ENCODE peak calls at places on chromosomes 7 and 10, in nine cellular contexts. One of them, this sample, is unnamed. For H3K27me3, the result is how much of the 10 kb centered on the place peaks cover.

GRCh38 chr7:5206686-5207085 is 16.7 kb downstream of the WIPI2 start:
- DNase-seq in spleen: peak
- DNase-seq in upper lobe of left lung: no peak
- DNase-seq in H1: no peak
- DNase-seq in HCT116: no peak
- DNase-seq in HepG2: no peak
- DNase-seq in breast epithelium: no peak
- DNase-seq in prostate gland: no peak
- DNase-seq in endothelial cell of umbilical vein: no peak
- DNase-seq in this sample: no peak

GRCh38 chr10:102796407-102797176 is 40.6 kb downstream of the CYP17A1 start:
- DNase-seq in spleen: peak
- DNase-seq in upper lobe of left lung: peak
- DNase-seq in H1: no peak
- DNase-seq in HCT116: no peak
- DNase-seq in HepG2: no peak
- DNase-seq in breast epithelium: peak
- DNase-seq in prostate gland: peak
- DNase-seq in endothelial cell of umbilical vein: peak
- DNase-seq in this sample: peak

GRCh38 chr7:13839063-13839462 is 150.4 kb downstream of the ETV1 start:
- DNase-seq in spleen: no peak
- DNase-seq in upper lobe of left lung: no peak
- DNase-seq in H1: no peak
- DNase-seq in HCT116: no peak
- DNase-seq in HepG2: no peak
- DNase-seq in breast epithelium: no peak
- DNase-seq in prostate gland: no peak
- DNase-seq in endothelial cell of umbilical vein: no peak
- DNase-seq in this sample: no peak

GRCh38 chr10:126196225-126196624 is 192.1 kb downstream of the ADAM12 start:
- DNase-seq in spleen: no peak
- DNase-seq in upper lobe of left lung: no peak
- DNase-seq in H1: no peak
- DNase-seq in HCT116: no peak
- DNase-seq in HepG2: no peak
- DNase-seq in breast epithelium: no peak
- DNase-seq in prostate gland: no peak
- DNase-seq in endothelial cell of umbilical vein: no peak
- DNase-seq in this sample: no peak

GRCh38 chr10:118953999-118954398 is 75.5 kb upstream of the NANOS1 start:
- DNase-seq in spleen: no peak
- DNase-seq in upper lobe of left lung: no peak
- DNase-seq in H1: no peak
- DNase-seq in HCT116: no peak
- DNase-seq in HepG2: no peak
- DNase-seq in breast epithelium: no peak
- DNase-seq in prostate gland: no peak
- DNase-seq in endothelial cell of umbilical vein: no peak
- DNase-seq in this sample: no peak

GRCh38 chr7:86846494-86847190 is 202.9 kb downstream of the GRM3 start:
- DNase-seq in spleen: no peak
- DNase-seq in upper lobe of left lung: peak
- DNase-seq in H1: no peak
- DNase-seq in HCT116: no peak
- DNase-seq in HepG2: peak
- DNase-seq in breast epithelium: no peak
- DNase-seq in prostate gland: no peak
- DNase-seq in endothelial cell of umbilical vein: no peak
- DNase-seq in this sample: peak

GRCh38 chr7:25031007-25031406 is 51.0 kb upstream of the OSBPL3 start:
- DNase-seq in spleen: no peak
- DNase-seq in upper lobe of left lung: no peak
- DNase-seq in H1: no peak
- DNase-seq in HCT116: no peak
- DNase-seq in HepG2: no peak
- DNase-seq in breast epithelium: no peak
- DNase-seq in prostate gland: no peak
- DNase-seq in endothelial cell of umbilical vein: no peak
- DNase-seq in this sample: peak

GRCh38 chr10:35765996-35766395 is 123.9 kb upstream of the FZD8 start:
- DNase-seq in spleen: no peak
- DNase-seq in upper lobe of left lung: no peak
- DNase-seq in H1: no peak
- DNase-seq in HCT116: no peak
- DNase-seq in HepG2: no peak
- DNase-seq in breast epithelium: no peak
- DNase-seq in prostate gland: no peak
- DNase-seq in endothelial cell of umbilical vein: no peak
- DNase-seq in this sample: no peak

GRCh38 chr10:98790817-98791216 is 344.1 kb upstream of the HPS1 start:
- DNase-seq in spleen: no peak
- DNase-seq in upper lobe of left lung: no peak
- DNase-seq in H1: no peak
- DNase-seq in HCT116: peak
- DNase-seq in HepG2: no peak
- DNase-seq in breast epithelium: no peak
- DNase-seq in prostate gland: no peak
- DNase-seq in endothelial cell of umbilical vein: no peak
- DNase-seq in this sample: no peak

GRCh38 chr7:149771199-149771636 is 2.2 kb downstream of the ZNF467 start:
- DNase-seq in spleen: peak
- DNase-seq in upper lobe of left lung: peak
- DNase-seq in H1: no peak
- DNase-seq in HCT116: no peak
- DNase-seq in HepG2: no peak
- DNase-seq in breast epithelium: no peak
- DNase-seq in prostate gland: no peak
- DNase-seq in endothelial cell of umbilical vein: peak
- DNase-seq in this sample: peak

GRCh38 chr10:84521468-84521867 is 193.1 kb downstream of the CCSER2 start:
- DNase-seq in spleen: no peak
- DNase-seq in upper lobe of left lung: no peak
- DNase-seq in H1: no peak
- DNase-seq in HCT116: no peak
- DNase-seq in HepG2: no peak
- DNase-seq in breast epithelium: no peak
- DNase-seq in prostate gland: no peak
- DNase-seq in endothelial cell of umbilical vein: no peak
- DNase-seq in this sample: no peak

GRCh38 chr10:84525120-84525806 is 196.9 kb downstream of the CCSER2 start:
- DNase-seq in spleen: no peak
- DNase-seq in upper lobe of left lung: no peak
- DNase-seq in H1: no peak
- DNase-seq in HCT116: no peak
- DNase-seq in HepG2: peak
- DNase-seq in breast epithelium: no peak
- DNase-seq in prostate gland: no peak
- DNase-seq in endothelial cell of umbilical vein: peak
- DNase-seq in this sample: no peak

GRCh38 chr10:84523509-84523908 is 195.1 kb downstream of the CCSER2 start:
- DNase-seq in spleen: no peak
- DNase-seq in upper lobe of left lung: no peak
- DNase-seq in H1: no peak
- DNase-seq in HCT116: no peak
- DNase-seq in HepG2: peak
- DNase-seq in breast epithelium: no peak
- DNase-seq in prostate gland: no peak
- DNase-seq in endothelial cell of umbilical vein: peak
- DNase-seq in this sample: no peak

GRCh38 chr10:84522612-84523462 is 194.4 kb downstream of the CCSER2 start:
- DNase-seq in spleen: no peak
- DNase-seq in upper lobe of left lung: no peak
- DNase-seq in H1: no peak
- DNase-seq in HCT116: no peak
- DNase-seq in HepG2: no peak
- DNase-seq in breast epithelium: no peak
- DNase-seq in prostate gland: no peak
- DNase-seq in endothelial cell of umbilical vein: peak
- DNase-seq in this sample: no peak

DNA sequence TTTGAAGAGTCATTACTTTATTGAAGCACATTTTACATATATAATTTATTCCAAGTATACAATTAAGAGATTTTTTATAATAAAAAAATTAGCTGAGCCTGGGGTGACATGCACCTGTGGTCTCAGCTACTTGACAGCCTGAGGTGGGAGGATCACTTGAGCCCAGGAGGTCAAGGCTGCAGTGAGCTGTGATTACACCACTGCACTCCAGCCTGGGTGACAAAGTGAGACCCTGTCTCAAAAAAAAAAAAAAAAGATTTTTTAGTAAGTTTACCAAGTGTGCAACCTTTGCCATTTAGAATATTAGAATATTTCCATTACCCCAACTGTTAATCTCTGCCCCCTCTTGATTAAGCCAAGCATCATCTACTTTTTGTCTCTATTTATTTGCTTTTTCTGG is 196.0 kb downstream of the CCSER2 start:
- DNase-seq in spleen: no peak
- DNase-seq in upper lobe of left lung: no peak
- DNase-seq in H1: no peak
- DNase-seq in HCT116: no peak
- DNase-seq in HepG2: no peak
- DNase-seq in breast epithelium: no peak
- DNase-seq in prostate gland: no peak
- DNase-seq in endothelial cell of umbilical vein: no peak
- DNase-seq in this sample: no peak
- TF ChIP-seq POLR2A in spleen: no peak
- TF ChIP-seq POLR2A in upper lobe of left lung: no peak
- TF ChIP-seq POLR2A in H1: no peak
- TF ChIP-seq POLR2A in HCT116: no peak
- TF ChIP-seq POLR2A in HepG2: no peak
- TF ChIP-seq POLR2A in breast epithelium: no peak
- TF ChIP-seq POLR2A in prostate gland: no peak
- TF ChIP-seq POLR2A in endothelial cell of umbilical vein: no peak
- TF ChIP-seq POLR2A in this sample: no peak

DNA sequence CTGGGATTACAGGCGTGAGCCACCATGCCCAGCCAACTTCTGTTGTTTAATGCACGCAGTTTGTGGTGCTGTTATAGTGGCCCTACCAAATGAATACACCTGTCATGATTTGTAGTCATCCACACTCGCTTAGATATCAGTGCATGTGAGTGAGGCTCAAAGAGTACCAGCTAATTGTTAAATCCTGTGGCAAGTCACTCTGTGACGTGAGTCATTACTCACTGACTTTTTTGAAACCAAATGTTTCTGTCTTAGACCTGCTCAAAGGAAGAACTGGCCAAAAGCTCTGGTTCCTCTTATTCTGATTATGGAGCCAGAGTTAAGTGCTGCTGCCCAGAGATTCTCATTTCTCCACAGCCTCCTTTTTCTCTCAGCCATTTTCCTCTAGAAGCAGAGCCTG is 109.4 kb downstream of the PRKAG2 start:
- DNase-seq in spleen: no peak
- DNase-seq in upper lobe of left lung: no peak
- DNase-seq in H1: no peak
- DNase-seq in HCT116: no peak
- DNase-seq in HepG2: no peak
- DNase-seq in breast epithelium: no peak
- DNase-seq in prostate gland: no peak
- DNase-seq in endothelial cell of umbilical vein: no peak
- DNase-seq in this sample: no peak
- H3K27me3 ChIP-seq in spleen: under half
- H3K27me3 ChIP-seq in upper lobe of left lung: under half
- H3K27me3 ChIP-seq in H1: under half
- H3K27me3 ChIP-seq in HCT116: under half
- H3K27me3 ChIP-seq in HepG2: under half
- H3K27me3 ChIP-seq in breast epithelium: under half
- H3K27me3 ChIP-seq in prostate gland: under half
- H3K27me3 ChIP-seq in endothelial cell of umbilical vein: under half
- H3K27me3 ChIP-seq in this sample: under half

GRCh38 chr7:50658696-50659095 is 93.5 kb upstream of the DDC start:
- DNase-seq in spleen: no peak
- DNase-seq in upper lobe of left lung: no peak
- DNase-seq in H1: no peak
- DNase-seq in HCT116: no peak
- DNase-seq in HepG2: no peak
- DNase-seq in breast epithelium: no peak
- DNase-seq in prostate gland: no peak
- DNase-seq in endothelial cell of umbilical vein: no peak
- DNase-seq in this sample: no peak

GRCh38 chr7:50656141-50656895 is 91.1 kb upstream of the DDC start:
- DNase-seq in spleen: no peak
- DNase-seq in upper lobe of left lung: no peak
- DNase-seq in H1: no peak
- DNase-seq in HCT116: no peak
- DNase-seq in HepG2: no peak
- DNase-seq in breast epithelium: no peak
- DNase-seq in prostate gland: no peak
- DNase-seq in endothelial cell of umbilical vein: no peak
- DNase-seq in this sample: peak

GRCh38 chr7:50657912-50658311 is 92.7 kb upstream of the DDC start:
- DNase-seq in spleen: no peak
- DNase-seq in upper lobe of left lung: no peak
- DNase-seq in H1: no peak
- DNase-seq in HCT116: no peak
- DNase-seq in HepG2: no peak
- DNase-seq in breast epithelium: no peak
- DNase-seq in prostate gland: no peak
- DNase-seq in endothelial cell of umbilical vein: no peak
- DNase-seq in this sample: no peak

GRCh38 chr7:50655490-50655889 is 90.3 kb upstream of the DDC start:
- DNase-seq in spleen: no peak
- DNase-seq in upper lobe of left lung: no peak
- DNase-seq in H1: no peak
- DNase-seq in HCT116: no peak
- DNase-seq in HepG2: no peak
- DNase-seq in breast epithelium: no peak
- DNase-seq in prostate gland: no peak
- DNase-seq in endothelial cell of umbilical vein: no peak
- DNase-seq in this sample: no peak

GRCh38 chr7:50657341-50657873 is 92.2 kb upstream of the DDC start:
- DNase-seq in spleen: no peak
- DNase-seq in upper lobe of left lung: no peak
- DNase-seq in H1: no peak
- DNase-seq in HCT116: no peak
- DNase-seq in HepG2: no peak
- DNase-seq in breast epithelium: no peak
- DNase-seq in prostate gland: peak
- DNase-seq in endothelial cell of umbilical vein: peak
- DNase-seq in this sample: peak
- TF ChIP-seq POLR2AphosphoS5 in spleen: peak
- TF ChIP-seq POLR2AphosphoS5 in upper lobe of left lung: peak
- TF ChIP-seq POLR2AphosphoS5 in H1: no peak
- TF ChIP-seq POLR2AphosphoS5 in HCT116: no peak
- TF ChIP-seq POLR2AphosphoS5 in HepG2: no peak
- TF ChIP-seq POLR2AphosphoS5 in breast epithelium: peak
- TF ChIP-seq POLR2AphosphoS5 in prostate gland: peak
- TF ChIP-seq POLR2AphosphoS5 in endothelial cell of umbilical vein: no peak
- TF ChIP-seq POLR2AphosphoS5 in this sample: peak

GRCh38 chr10:54682554-54682953 is 118.5 kb downstream of the PCDH15 start:
- DNase-seq in spleen: no peak
- DNase-seq in upper lobe of left lung: no peak
- DNase-seq in H1: no peak
- DNase-seq in HCT116: no peak
- DNase-seq in HepG2: no peak
- DNase-seq in breast epithelium: no peak
- DNase-seq in prostate gland: no peak
- DNase-seq in endothelial cell of umbilical vein: no peak
- DNase-seq in this sample: no peak

DNA sequence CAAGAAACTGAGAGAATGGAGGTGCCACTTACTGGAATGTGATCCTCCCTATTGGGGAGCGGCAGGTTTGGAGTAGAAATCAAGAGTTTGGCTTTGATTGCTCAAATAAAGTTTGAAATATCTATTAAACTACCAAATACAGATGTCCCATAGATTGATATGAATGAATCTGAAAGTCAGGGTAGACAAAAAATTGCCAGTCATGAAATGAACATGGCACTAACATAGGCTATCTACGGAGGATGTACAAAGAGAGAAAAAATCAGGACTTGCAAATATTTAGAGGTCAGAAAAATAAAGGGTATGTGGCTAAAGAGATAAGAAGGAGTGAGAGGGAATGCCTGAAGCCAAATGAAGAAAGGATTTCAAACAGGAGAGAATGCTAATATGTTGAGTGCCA is 119.9 kb downstream of the PCDH15 start:
- DNase-seq in spleen: no peak
- DNase-seq in upper lobe of left lung: no peak
- DNase-seq in H1: no peak
- DNase-seq in HCT116: no peak
- DNase-seq in HepG2: no peak
- DNase-seq in breast epithelium: no peak
- DNase-seq in prostate gland: no peak
- DNase-seq in endothelial cell of umbilical vein: no peak
- DNase-seq in this sample: no peak
- TF ChIP-seq POLR2A in spleen: no peak
- TF ChIP-seq POLR2A in upper lobe of left lung: no peak
- TF ChIP-seq POLR2A in H1: no peak
- TF ChIP-seq POLR2A in HCT116: no peak
- TF ChIP-seq POLR2A in HepG2: no peak
- TF ChIP-seq POLR2A in breast epithelium: no peak
- TF ChIP-seq POLR2A in prostate gland: no peak
- TF ChIP-seq POLR2A in endothelial cell of umbilical vein: no peak
- TF ChIP-seq POLR2A in this sample: no peak